ENCODE peak calls at places on chromosomes 2 and 18, in eight cellular contexts. Q, Z, U, C, G, F, B and I are unnamed samples.

GRCh38 chr18:40152859-40153258 is 1802.2 kb upstream of the PIK3C3 start:
- DNase-seq in C (no peak), G (no peak), B (no peak), U (no peak), Q (no peak), Z (no peak), F (no peak), I (no peak)

GRCh38 chr2:118954297-118955060 is 12.5 kb downstream of the MARCO start:
- DNase-seq in G (no peak), U (no peak), C (no peak), F (no peak), Q (no peak), Z (no peak), B (no peak), I (no peak)

GRCh38 chr2:148554459-148555247 is 89.9 kb upstream of the EPC2 start:
- DNase-seq in U (no peak), Q (no peak), F (no peak), G (no peak), C (no peak), B (no peak), Z (no peak), I (no peak)

GRCh38 chr2:202135111-202135874 is 62.2 kb downstream of the KIAA2012 start:
- DNase-seq in B (peak; percentile 90), Z (no peak), G (peak; percentile 75), F (peak; percentile 79), C (no peak), Q (peak; percentile 64), U (no peak), I (no peak)

GRCh38 chr2:213188971-213189899 is 37.8 kb upstream of the IKZF2 start:
- DNase-seq in U (no peak), Z (no peak), C (peak; percentile 30), G (no peak), F (no peak), Q (no peak), B (no peak), I (no peak)

GRCh38 chr2:112916145-112916571 is 5.2 kb downstream of the IL37 start:
- DNase-seq in B (no peak), G (no peak), F (no peak), Z (no peak), U (no peak), Q (no peak), C (no peak), I (no peak)

GRCh38 chr2:105090091-105090490 is 52.2 kb downstream of the MRPS9 start:
- DNase-seq in G (no peak), U (no peak), C (no peak), B (no peak), Q (no peak), Z (no peak), F (no peak), I (no peak)

GRCh38 chr2:7795358-7796199 is 878.4 kb downstream of the RNF144A start:
- DNase-seq in Q (no peak), Z (no peak), U (no peak), B (no peak), G (no peak), C (no peak), F (no peak), I (no peak)

GRCh38 chr18:57803119-57803969 is at the start of gene ATP8B1:
- DNase-seq in C (peak; percentile 96), U (peak; percentile 92), F (peak; percentile 65), Z (no peak), G (peak; percentile 96), Q (peak; percentile 98), B (peak; percentile 92), I (peak; percentile 96)

GRCh38 chr2:103991591-103991990 is 862.3 kb upstream of the POU3F3 start:
- DNase-seq in B (no peak), Q (no peak), C (no peak), G (no peak), Z (no peak), F (no peak), U (no peak), I (no peak)

GRCh38 chr2:203688798-203689197 is 17.6 kb upstream of the CD28 start:
- DNase-seq in F (peak; percentile 67), C (peak; percentile 47), Z (peak; percentile 81), U (no peak), B (peak; percentile 80), G (peak; percentile 23), Q (peak; percentile 47), I (no peak)

GRCh38 chr2:196482119-196483065 is 157.1 kb upstream of the CCDC150 start:
- DNase-seq in B (no peak), U (no peak), G (no peak), Q (no peak), C (no peak), F (no peak), Z (no peak), I (no peak)

DNA sequence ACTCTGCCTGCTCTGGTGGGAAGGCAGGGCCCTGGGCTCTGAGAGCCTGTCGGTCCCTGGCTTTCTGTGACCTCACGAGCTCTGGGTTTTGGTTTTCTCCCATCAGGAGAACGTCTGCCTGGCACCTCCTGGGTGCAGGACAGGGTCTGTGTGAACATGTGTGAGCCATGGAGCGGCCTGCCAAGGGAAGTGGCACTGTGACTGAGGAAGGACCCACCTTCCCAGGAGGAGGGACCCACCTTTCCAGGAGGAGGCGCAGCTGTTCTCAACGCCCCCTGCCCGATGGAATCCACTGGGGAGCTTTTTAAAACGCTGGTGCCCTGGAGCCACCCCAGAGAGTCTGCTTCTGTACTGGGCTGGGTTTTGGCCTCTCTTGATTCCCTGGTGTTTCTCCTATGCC is 168.7 kb downstream of the GLI2 start:
- DNase-seq in Z (no peak), C (no peak), G (no peak), U (no peak), F (no peak), Q (no peak), B (no peak), I (peak; percentile 28)
- TF ChIP-seq CTCF in Z (no peak), C (no peak), G (no peak), U (no peak), F (no peak), Q (no peak), B (no peak), I (no peak)

GRCh38 chr2:10764896-10765295 is 43.5 kb downstream of the ATP6V1C2 start:
- DNase-seq in G (no peak), B (no peak), C (no peak), F (no peak), U (no peak), Z (no peak), Q (no peak), I (peak; percentile 5)
- H3K27ac ChIP-seq in G (no peak overlapping the region), B (no peak overlapping the region), C (no peak overlapping the region), F (no peak overlapping the region), U (no peak overlapping the region), Z (no peak overlapping the region), Q (no peak overlapping the region), I (no peak overlapping the region)

DNA sequence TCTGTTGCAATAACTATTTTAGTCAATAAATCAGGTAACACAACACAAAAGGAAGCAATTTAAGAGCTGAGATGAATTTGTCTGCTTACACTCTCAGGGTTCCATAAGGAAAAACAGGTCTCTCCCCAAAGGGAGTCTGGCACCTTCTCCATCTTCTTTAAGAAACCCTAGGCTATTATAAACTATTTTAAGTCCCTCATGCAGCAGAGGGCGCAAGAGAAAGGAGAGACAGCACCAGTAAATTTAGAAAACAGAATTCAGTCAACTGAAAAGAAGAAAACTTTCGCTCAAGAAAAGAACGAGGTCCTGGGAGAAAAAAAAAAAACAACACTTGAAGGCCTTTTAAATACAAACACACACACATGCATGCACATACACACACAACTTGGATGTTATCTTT is 19.1 kb downstream of the SULT1C4 start:
- DNase-seq in B (no peak), F (no peak), G (no peak), Z (peak; percentile 48), C (no peak), Q (no peak), U (no peak), I (no peak)
- H3K9me3 ChIP-seq in B (no peaks in the 10 kb centered on the region), F (peaks cover 17% of the 10 kb centered on the region), G (peaks cover 21% of the 10 kb centered on the region), Z (no peaks in the 10 kb centered on the region), C (peaks cover 47% of the 10 kb centered on the region), Q (peaks cover 20% of the 10 kb centered on the region), U (no peaks in the 10 kb centered on the region), I (peaks cover 3% of the 10 kb centered on the region)

GRCh38 chr2:165967746-165968145 is 14.2 kb upstream of the TTC21B start:
- DNase-seq in Z (no peak), G (no peak), F (no peak), C (no peak), U (no peak), Q (no peak), B (no peak), I (no peak)

GRCh38 chr2:165970663-165971062 is 17.1 kb upstream of the TTC21B start:
- DNase-seq in Z (no peak), G (no peak), B (no peak), C (no peak), U (no peak), Q (no peak), F (no peak), I (no peak)

DNA sequence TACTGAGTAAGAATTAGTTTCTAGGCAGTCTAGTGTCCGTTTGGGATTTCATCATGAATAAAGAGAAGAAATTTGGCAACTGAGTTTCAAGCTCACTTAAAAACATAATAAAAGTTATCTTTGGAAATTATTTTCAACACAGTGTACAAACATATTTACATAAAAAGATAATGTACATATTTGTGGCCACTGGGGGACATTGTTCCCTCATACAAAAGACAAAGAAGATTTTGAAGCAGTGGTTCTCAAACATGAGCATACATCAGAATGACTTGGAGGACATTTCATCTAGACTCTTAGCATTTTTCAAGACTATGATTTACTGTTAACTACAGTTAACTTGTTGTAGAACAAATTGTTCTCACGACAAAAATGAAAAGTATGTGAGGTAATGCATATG is 15.7 kb upstream of the TTC21B start:
- DNase-seq in B (no peak), U (no peak), Z (no peak), G (no peak), C (no peak), Q (no peak), F (no peak), I (no peak)
- TF ChIP-seq CTCF in B (no peak), U (no peak), Z (peak; percentile 13), G (peak; percentile 8), C (no peak), Q (no peak), F (no peak), I (no peak)

GRCh38 chr18:9993846-9994660 is 80.2 kb downstream of the VAPA start:
- DNase-seq in B (no peak), C (no peak), F (no peak), U (no peak), Q (peak; percentile 48), G (no peak), Z (no peak), I (no peak)
- H3K27ac ChIP-seq in B (no peak overlapping the region), C (no peak overlapping the region), F (no peak overlapping the region), U (no peak overlapping the region), Q (peak overlapping the region; percentile 79), G (no peak overlapping the region), Z (no peak overlapping the region), I (no peak overlapping the region)

DNA sequence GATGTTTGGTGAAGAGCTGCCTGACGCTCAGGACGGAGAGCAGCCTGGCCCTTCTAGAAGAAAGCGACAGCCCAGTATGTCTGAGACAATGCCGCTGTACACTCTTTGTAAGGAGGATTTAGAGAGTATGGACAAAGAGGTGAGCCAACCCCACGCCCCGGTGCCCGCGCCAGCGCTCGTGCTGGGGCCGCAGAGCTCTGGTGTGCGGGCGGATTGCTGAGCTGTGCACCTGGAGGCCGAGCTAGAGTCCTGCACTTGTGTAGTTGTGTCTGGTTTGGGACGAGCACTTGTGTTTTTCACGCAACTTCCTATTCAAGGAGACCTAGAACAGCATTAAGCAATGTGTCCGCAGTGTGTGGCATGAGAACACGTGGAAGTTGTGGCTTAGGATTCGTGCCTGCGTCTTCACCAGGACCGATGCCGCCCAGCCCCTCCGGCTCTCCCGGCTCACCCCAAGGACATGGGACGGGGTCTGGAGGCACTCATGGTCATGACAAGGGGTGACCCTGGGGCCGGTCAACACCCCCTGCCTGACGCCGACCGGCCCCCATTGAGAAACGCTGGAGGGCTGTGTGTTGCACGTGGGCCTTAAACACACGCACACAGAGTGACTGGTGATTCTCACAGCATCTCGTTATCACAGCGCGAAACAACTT is 49.5 kb downstream of the CTDP1 start:
- DNase-seq in Z (no peak), U (no peak), Q (no peak), B (no peak), C (no peak), F (no peak), G (no peak), I (no peak)
- H3K9me3 ChIP-seq in Z (no peaks in the 10 kb centered on the region), U (no peaks in the 10 kb centered on the region), Q (peaks cover 5% of the 10 kb centered on the region), B (no peaks in the 10 kb centered on the region), C (no peaks in the 10 kb centered on the region), F (peaks cover 16% of the 10 kb centered on the region), G (peaks cover 12% of the 10 kb centered on the region), I (no peaks in the 10 kb centered on the region)